ENCODE peak calls at places on chromosomes 11 and 22, in five cellular contexts. O is tibial nerve, P is NCI-H2029, N is stromal cell of bone marrow, T is adipocyte. H is an unnamed sample.

GRCh38 chr11:116294630-116295029 is 478.2 kb downstream of the BUD13 start:
- DNase-seq in T (peak), O (no peak), P (no peak), N (no peak), H (no peak)

GRCh38 chr22:17243524-17243923 is 24.3 kb upstream of the ADA2 start:
- DNase-seq in O (no peak), T (no peak), N (peak), P (no peak), H (no peak)

GRCh38 chr11:96748639-96749370 is 359.0 kb downstream of the JRKL start:
- DNase-seq in T (peak), O (no peak), P (no peak), N (peak), H (no peak)

GRCh38 chr11:134675983-134676382 is 263.9 kb upstream of the B3GAT1 start:
- DNase-seq in N (no peak), T (no peak), P (no peak), O (no peak), H (no peak)

GRCh38 chr11:23473782-23474181 is 613.5 kb upstream of the CCDC179 start:
- DNase-seq in T (peak), N (peak), O (no peak), P (no peak), H (no peak)

GRCh38 chr11:57778318-57779037 is 16.9 kb downstream of the CTNND1 start:
- DNase-seq in N (peak), P (peak), O (peak), T (peak), H (peak)

GRCh38 chr11:27720277-27720830 is 20.1 kb upstream of the BDNF start:
- DNase-seq in O (no peak), P (no peak), T (peak), N (no peak), H (no peak)

GRCh38 chr11:79152511-79152910 is 288.3 kb downstream of the TENM4 start:
- DNase-seq in T (no peak), P (peak), N (peak), O (no peak), H (no peak)

GRCh38 chr11:114110948-114111347 is 51.4 kb downstream of the ZBTB16 start:
- DNase-seq in N (no peak), O (no peak), P (no peak), T (no peak), H (no peak)

GRCh38 chr11:77080643-77081210 is 14.0 kb downstream of the CAPN5 start:
- DNase-seq in P (no peak), T (peak), N (peak), O (peak), H (no peak)

GRCh38 chr11:90594658-90595057 is 371.8 kb upstream of the CHORDC1 start:
- DNase-seq in P (no peak), O (no peak), N (no peak), T (no peak), H (no peak)

GRCh38 chr11:35887737-35888136 is 56.1 kb upstream of the LDLRAD3 start:
- DNase-seq in N (no peak), O (no peak), P (no peak), T (no peak), H (no peak)

GRCh38 chr11:42329930-42330555 is 870.6 kb upstream of the LRRC4C start:
- DNase-seq in O (no peak), T (no peak), P (no peak), N (no peak), H (no peak)

GRCh38 chr11:70763606-70764005 is 365.3 kb downstream of the CTTN start:
- DNase-seq in P (no peak), O (no peak), N (peak), T (peak), H (no peak)

GRCh38 chr11:134574947-134575346 is 162.9 kb upstream of the B3GAT1 start:
- DNase-seq in O (no peak), T (no peak), P (no peak), N (no peak), H (no peak)

GRCh38 chr11:14320020-14320419 is 39.0 kb downstream of the RRAS2 start:
- DNase-seq in P (no peak), O (no peak), N (no peak), T (peak), H (no peak)

GRCh38 chr11:101048479-101048878 is 81.1 kb downstream of the PGR start:
- DNase-seq in N (no peak), O (no peak), P (no peak), T (no peak), H (no peak)

GRCh38 chr22:45722006-45722405 is 50.4 kb downstream of the ATXN10 start:
- DNase-seq in P (no peak), N (no peak), O (no peak), T (no peak), H (no peak)

GRCh38 chr11:103532133-103532788 is 423.0 kb downstream of the DYNC2H1 start:
- DNase-seq in N (peak), T (peak), O (no peak), P (no peak), H (no peak)

GRCh38 chr11:119370486-119371046 is 10.9 kb downstream of the USP2 start:
- DNase-seq in O (no peak), T (no peak), N (peak), P (no peak), H (no peak)

GRCh38 chr11:122637538-122637937 is 18.0 kb upstream of the UBASH3B start:
- DNase-seq in T (no peak), P (no peak), N (no peak), O (no peak), H (no peak)

GRCh38 chr22:29310863-29311339 is 4.5 kb downstream of the GAS2L1 start:
- DNase-seq in O (peak), N (peak), T (peak), P (peak), H (peak)

GRCh38 chr11:103920449-103920848 is 116.0 kb upstream of the DDI1 start:
- DNase-seq in O (no peak), T (peak), P (no peak), N (no peak), H (no peak)

GRCh38 chr11:803770-804598 is 1.0 kb downstream of the PIDD1 start:
- DNase-seq in O (no peak), N (no peak), P (no peak), T (peak), H (peak)

GRCh38 chr11:59666969-59667368 is 1.9 kb downstream of the PATL1 start:
- DNase-seq in T (peak), N (no peak), O (no peak), P (no peak), H (no peak)

GRCh38 chr11:77418981-77419592 is 54.8 kb downstream of the PAK1 start:
- DNase-seq in N (no peak), P (no peak), O (no peak), T (no peak), H (no peak)

GRCh38 chr11:33157103-33158027 is 3.9 kb downstream of the CSTF3 start:
- DNase-seq in O (no peak), P (no peak), T (no peak), N (no peak), H (peak)

GRCh38 chr11:65525659-65526480 is 987 bp downstream of the SCYL1 start:
- DNase-seq in O (no peak), T (no peak), P (no peak), N (no peak), H (no peak)

GRCh38 chr11:12158926-12159325 is 48.5 kb downstream of the MICAL2 start:
- DNase-seq in N (no peak), T (no peak), P (no peak), O (no peak), H (no peak)

GRCh38 chr22:29071261-29072045 is 1.4 kb upstream of the KREMEN1 start:
- DNase-seq in P (no peak), T (peak), O (no peak), N (no peak), H (peak)

H was measured in NCI-H146.